ENCODE peak calls at places on chromosomes 12 and 14, in ten cellular contexts. L is A549; G is tibial artery; W is fibroblast of lung; Y is mucosa of descending colon; S is BJ; U is Caco-2; X is natural killer cell; T is breast epithelium; K is CD4-positive, alpha-beta T cell. M is an unnamed sample.

GRCh38 chr12:12612403-12612802 is 727 bp downstream of the CREBL2 start:
- DNase-seq in X (no peak), W (peak; percentile 64), L (peak; percentile 35), U (no peak), G (no peak), Y (no peak), K (no peak), T (no peak), S (no peak), M (no peak)

GRCh38 chr12:27333311-27334009 is 824 bp downstream of the BMAL2 start:
- DNase-seq in T (no peak), X (peak; percentile 19), Y (peak; percentile 66), L (no peak), W (no peak), K (peak; percentile 13), G (peak; percentile 69), S (no peak), U (peak; percentile 59), M (peak; percentile 44)

GRCh38 chr12:71183018-71183417 is 25.2 kb upstream of the TSPAN8 start:
- DNase-seq in Y (no peak), G (no peak), K (no peak), S (no peak), U (no peak), T (no peak), L (no peak), W (peak; percentile 40), X (no peak), M (no peak)

GRCh38 chr12:509494-509893 is 49.8 kb downstream of the B4GALNT3 start:
- DNase-seq in S (no peak), Y (no peak), W (no peak), X (no peak), U (no peak), K (no peak), T (no peak), L (no peak), G (no peak), M (no peak)

GRCh38 chr12:124720019-124720686 is 143.5 kb downstream of the SCARB1 start:
- DNase-seq in K (no peak), G (no peak), L (peak; percentile 53), T (peak; percentile 72), X (no peak), S (no peak), Y (no peak), U (no peak), W (peak; percentile 43), M (no peak)

GRCh38 chr14:54838931-54839512 is 63.6 kb downstream of the GCH1 start:
- DNase-seq in W (no peak), T (no peak), U (no peak), L (no peak), K (no peak), G (no peak), X (no peak), S (no peak), Y (no peak), M (no peak)

GRCh38 chr12:96136720-96137378 is 57.3 kb upstream of the ELK3 start:
- DNase-seq in T (no peak), Y (no peak), K (no peak), W (peak; percentile 34), U (no peak), G (no peak), L (no peak), S (no peak), X (no peak), M (no peak)

GRCh38 chr12:119176267-119177055 is 2.3 kb upstream of the HSPB8 start:
- DNase-seq in S (peak; percentile 61), W (peak; percentile 94), U (peak; percentile 41), K (no peak), Y (peak; percentile 67), L (peak; percentile 78), X (no peak), T (peak; percentile 90), G (peak; percentile 98), M (no peak)

GRCh38 chr14:36442824-36443241 is 77.2 kb downstream of the NKX2-1 start:
- DNase-seq in U (no peak), X (no peak), G (no peak), L (no peak), W (no peak), S (no peak), K (no peak), Y (no peak), T (no peak), M (no peak)

DNA sequence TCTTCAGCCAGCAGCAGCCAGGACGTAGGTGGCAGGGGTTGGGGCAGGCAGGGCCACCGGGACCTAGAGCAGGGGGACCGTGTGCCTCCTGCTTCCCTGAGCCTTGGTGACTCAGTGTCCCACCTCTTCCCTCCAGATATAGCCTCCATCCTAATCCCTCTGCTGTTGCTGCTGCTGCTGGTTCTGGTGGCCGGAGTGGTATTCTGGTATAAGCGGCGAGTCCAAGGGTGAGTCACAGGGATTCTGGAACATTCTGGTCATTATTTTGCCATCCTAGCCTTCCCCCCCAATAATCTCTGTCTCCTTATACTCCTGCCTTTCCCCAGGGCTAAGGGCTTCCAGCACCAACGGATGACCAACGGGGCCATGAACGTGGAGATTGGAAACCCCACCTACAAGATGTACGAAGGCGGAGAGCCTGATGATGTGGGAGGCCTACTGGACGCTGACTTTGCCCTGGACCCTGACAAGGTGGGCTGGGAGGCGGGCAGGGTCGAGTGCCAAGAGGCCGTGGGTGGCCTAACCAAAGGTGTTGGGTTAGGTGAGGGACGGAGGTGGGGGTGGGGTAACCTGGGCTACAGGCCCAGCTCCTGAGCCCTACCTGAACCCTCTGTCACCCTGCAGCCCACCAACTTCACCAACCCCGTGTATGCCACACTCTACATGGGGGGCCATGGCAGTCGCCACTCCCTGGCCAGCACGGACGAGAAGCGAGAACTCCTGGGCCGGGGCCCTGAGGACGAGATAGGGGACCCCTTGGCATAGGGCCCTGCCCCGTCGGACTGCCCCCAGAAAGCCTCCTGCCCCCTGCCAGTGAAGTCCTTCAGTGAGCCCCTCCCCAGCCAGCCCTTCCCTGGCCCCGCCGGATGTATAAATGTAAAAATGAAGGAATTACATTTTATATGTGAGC is 4.5 kb upstream of the NXPH4 start:
- DNase-seq in K (no peak), S (no peak), W (no peak), U (no peak), L (no peak), X (no peak), T (no peak), G (no peak), Y (no peak), M (no peak)
- TF ChIP-seq CTCF in K (no peak), S (peak; percentile 10), W (no peak), U (no peak), L (no peak), X (no peak), T (no peak), G (no peak), Y (no peak), M (no peak)

DNA sequence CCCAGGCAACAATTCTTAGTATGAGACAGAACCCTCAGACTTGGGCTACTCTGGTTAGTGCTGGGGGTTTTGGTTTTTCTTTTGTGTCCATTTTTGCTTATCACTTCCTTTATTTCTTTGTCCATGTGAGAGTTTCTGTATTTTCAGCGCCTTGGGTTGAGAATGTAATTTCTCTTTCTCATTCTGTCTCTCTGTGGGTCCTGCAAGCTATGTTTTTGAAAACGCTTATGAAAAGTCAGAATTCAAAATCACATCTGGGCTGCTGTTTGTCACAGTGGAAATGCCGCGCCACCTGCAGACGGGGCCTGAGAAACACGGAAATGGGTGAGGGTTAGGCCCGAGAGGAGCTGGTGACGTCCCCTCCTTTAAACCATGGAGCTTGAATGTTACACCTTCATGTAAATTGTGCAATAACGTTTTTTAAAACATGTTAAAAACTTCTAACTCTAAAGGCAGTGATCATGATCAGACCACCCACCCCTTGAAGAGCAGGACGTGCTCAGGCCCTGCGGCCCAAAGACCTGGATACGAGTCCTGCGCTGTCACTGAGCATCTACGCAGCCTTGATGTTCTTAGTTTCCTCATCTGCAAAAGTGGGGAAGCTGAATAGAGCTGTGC is 26.1 kb downstream of the JDP2 start:
- DNase-seq in K (peak; percentile 6), G (no peak), W (no peak), U (no peak), S (no peak), Y (no peak), L (no peak), X (no peak), T (no peak), M (no peak)
- TF ChIP-seq CTCF in K (peak; percentile 14), G (no peak), W (no peak), U (no peak), S (no peak), Y (no peak), L (no peak), X (no peak), T (no peak), M (no peak)

DNA sequence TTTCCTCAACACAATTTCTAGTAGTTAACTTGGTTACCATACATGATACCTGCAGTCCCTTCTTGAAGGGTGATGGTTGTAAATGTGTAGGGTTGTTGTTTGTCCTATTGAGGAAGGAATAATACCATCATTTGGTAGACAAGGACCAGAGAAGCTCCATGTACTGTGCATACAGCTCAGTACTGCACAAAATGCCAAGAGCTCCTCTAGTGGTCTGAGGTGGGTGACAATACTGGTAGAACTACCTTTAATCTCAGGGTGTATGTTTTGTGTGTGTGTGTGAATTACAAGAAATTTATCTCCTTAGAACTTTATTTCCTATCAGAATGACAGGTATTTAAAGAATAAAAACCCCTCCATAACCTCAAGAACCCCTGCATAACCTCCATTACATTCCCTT is 575.3 kb downstream of the TMTC2 start:
- DNase-seq in G (no peak), S (no peak), X (no peak), U (no peak), L (peak; percentile 3), Y (no peak), K (no peak), W (no peak), T (no peak), M (no peak)
- TF ChIP-seq CTCF in G (no peak), S (no peak), X (no peak), U (no peak), L (no peak), Y (no peak), K (no peak), W (no peak), T (no peak), M (peak; percentile 22)

GRCh38 chr14:32594766-32595165 is 265.7 kb downstream of the AKAP6 start:
- DNase-seq in Y (no peak), U (no peak), L (no peak), K (no peak), X (no peak), T (no peak), G (no peak), W (peak; percentile 36), S (peak; percentile 87), M (no peak)
- TF ChIP-seq CTCF in Y (no peak), U (no peak), L (no peak), K (no peak), X (no peak), T (no peak), G (no peak), W (no peak), S (no peak), M (no peak)

M was measured in progenitor cell of endocrine pancreas.